ENCODE peak calls at places on chromosomes 4 and X, in eight cellular contexts. A is HT1080; I is astrocyte; K is activated naive CD8-positive, alpha-beta T cell treated with anti-CD3 and anti-CD28 coated beads, Interleukin-2, amount 10 ng/mL, durations not matched to agents 7 days and 5 days; G is lung microvascular endothelial cell; C is ELF-1; Q is iPS-NIHi11; Y is stimulated activated CD8-positive, alpha-beta memory T cell treated with anti-CD3 and anti-CD28 coated beads, Interleukin-12 subunit alpha, Interleukin-12 subunit beta, amount 100 ng/mL, for 4 hours. B is an unnamed sample.

GRCh38 chrX:108122748-108123147 is 31.2 kb downstream of the ATG4A start:
- DNase-seq in C (peak), I (peak), Y (no peak), G (no peak), K (no peak), Q (no peak), A (no peak), B (no peak)

GRCh38 chr4:118904935-118905334 is 16.3 kb downstream of the SYNPO2 start:
- DNase-seq in Y (no peak), Q (no peak), C (no peak), A (no peak), K (no peak), G (peak), I (peak), B (no peak)

GRCh38 chr4:94802091-94802490 is 44.3 kb downstream of the BMPR1B start:
- DNase-seq in K (no peak), Q (no peak), Y (no peak), C (no peak), G (no peak), A (no peak), I (no peak), B (no peak)

GRCh38 chr4:12911723-12912324 is 572.3 kb downstream of the RAB28 start:
- DNase-seq in Q (no peak), G (no peak), C (no peak), A (no peak), K (no peak), Y (no peak), I (no peak), B (no peak)

GRCh38 chr4:153528705-153529493 is 62.7 kb downstream of the TMEM131L start:
- DNase-seq in I (no peak), C (no peak), Q (no peak), G (no peak), A (no peak), K (no peak), Y (no peak), B (no peak)

GRCh38 chr4:13365195-13365594 is 118.9 kb downstream of the RAB28 start:
- DNase-seq in C (no peak), I (no peak), Y (no peak), Q (no peak), G (no peak), K (no peak), A (no peak), B (no peak)

GRCh38 chrX:584572-584971 is 46.0 kb upstream of the SHOX start:
- DNase-seq in I (no peak), G (no peak), Q (no peak), Y (no peak), K (no peak), A (no peak), C (no peak), B (no peak)

GRCh38 chrX:134551365-134552095 is 91.6 kb downstream of the HPRT1 start:
- DNase-seq in Q (no peak), Y (no peak), K (no peak), G (no peak), A (peak), C (peak), I (peak), B (no peak)

GRCh38 chr4:109207060-109207459 is 95.4 kb downstream of the COL25A1 start:
- DNase-seq in I (peak), C (no peak), G (no peak), A (peak), K (no peak), Y (no peak), Q (no peak), B (no peak)

GRCh38 chrX:149837167-149837566 is 43.8 kb upstream of the MAGEA8 start:
- DNase-seq in C (no peak), A (no peak), Y (no peak), I (no peak), Q (no peak), G (no peak), K (no peak), B (no peak)

GRCh38 chrX:123797543-123798447 is 62.1 kb upstream of the XIAP start:
- DNase-seq in Y (no peak), G (no peak), C (no peak), A (peak), Q (no peak), I (peak), K (no peak), B (no peak)

GRCh38 chrX:37847733-37848197 is 394 bp upstream of the DYNLT3 start:
- DNase-seq in K (no peak), I (no peak), A (no peak), Y (no peak), C (no peak), Q (no peak), G (no peak), B (no peak)

GRCh38 chr4:83876047-83876446 is 340.1 kb downstream of the GPAT3 start:
- DNase-seq in K (no peak), I (peak), Y (no peak), C (no peak), Q (no peak), A (peak), G (no peak), B (no peak)

GRCh38 chr4:22063613-22064012 is 115.0 kb upstream of the KCNIP4 start:
- DNase-seq in I (no peak), C (no peak), K (no peak), Q (no peak), A (no peak), G (no peak), Y (no peak), B (no peak)